ENCODE peak calls at places on chromosome 2, in ten cellular contexts. One of them, this sample, is unnamed.

GRCh38 chr2:214104219-214104618 is 306.6 kb upstream of the VWC2L start:
- DNase-seq in sigmoid colon: no peak
- DNase-seq in adrenal gland: no peak
- DNase-seq in tibial nerve: no peak
- DNase-seq in stomach: no peak
- DNase-seq in spleen: no peak
- DNase-seq in GM12892: no peak
- DNase-seq in A549: peak
- DNase-seq in transverse colon: no peak
- DNase-seq in uterus: no peak
- DNase-seq in this sample: no peak

GRCh38 chr2:69525261-69525660 is 88.0 kb upstream of the NFU1 start:
- DNase-seq in sigmoid colon: no peak
- DNase-seq in adrenal gland: no peak
- DNase-seq in tibial nerve: no peak
- DNase-seq in stomach: no peak
- DNase-seq in spleen: no peak
- DNase-seq in GM12892: no peak
- DNase-seq in A549: no peak
- DNase-seq in transverse colon: no peak
- DNase-seq in uterus: no peak
- DNase-seq in this sample: no peak

GRCh38 chr2:201768918-201769317 is 11.8 kb downstream of the ALS2 start:
- DNase-seq in sigmoid colon: no peak
- DNase-seq in adrenal gland: no peak
- DNase-seq in tibial nerve: no peak
- DNase-seq in stomach: no peak
- DNase-seq in spleen: no peak
- DNase-seq in GM12892: no peak
- DNase-seq in A549: no peak
- DNase-seq in transverse colon: no peak
- DNase-seq in uterus: no peak
- DNase-seq in this sample: no peak

GRCh38 chr2:100451734-100452133 is 18.5 kb upstream of the NMS start:
- DNase-seq in sigmoid colon: no peak
- DNase-seq in adrenal gland: no peak
- DNase-seq in tibial nerve: no peak
- DNase-seq in stomach: no peak
- DNase-seq in spleen: no peak
- DNase-seq in GM12892: no peak
- DNase-seq in A549: no peak
- DNase-seq in transverse colon: no peak
- DNase-seq in uterus: no peak
- DNase-seq in this sample: no peak

GRCh38 chr2:33704352-33704751 is 105.3 kb upstream of the FAM98A start:
- DNase-seq in sigmoid colon: no peak
- DNase-seq in adrenal gland: no peak
- DNase-seq in tibial nerve: no peak
- DNase-seq in stomach: no peak
- DNase-seq in spleen: no peak
- DNase-seq in GM12892: no peak
- DNase-seq in A549: no peak
- DNase-seq in transverse colon: no peak
- DNase-seq in uterus: no peak
- DNase-seq in this sample: no peak

GRCh38 chr2:240371461-240372000 is 63.9 kb upstream of the GPC1 start:
- DNase-seq in sigmoid colon: no peak
- DNase-seq in adrenal gland: no peak
- DNase-seq in tibial nerve: no peak
- DNase-seq in stomach: no peak
- DNase-seq in spleen: no peak
- DNase-seq in GM12892: no peak
- DNase-seq in A549: no peak
- DNase-seq in transverse colon: no peak
- DNase-seq in uterus: no peak
- DNase-seq in this sample: no peak

GRCh38 chr2:220129427-220129826 is 502.0 kb downstream of the SLC4A3 start:
- DNase-seq in sigmoid colon: no peak
- DNase-seq in adrenal gland: no peak
- DNase-seq in tibial nerve: no peak
- DNase-seq in stomach: no peak
- DNase-seq in spleen: no peak
- DNase-seq in GM12892: no peak
- DNase-seq in A549: no peak
- DNase-seq in transverse colon: no peak
- DNase-seq in uterus: no peak
- DNase-seq in this sample: no peak

GRCh38 chr2:56971383-56971974 is 787.7 kb downstream of the CCDC85A start:
- DNase-seq in sigmoid colon: no peak
- DNase-seq in adrenal gland: no peak
- DNase-seq in tibial nerve: no peak
- DNase-seq in stomach: no peak
- DNase-seq in spleen: no peak
- DNase-seq in GM12892: no peak
- DNase-seq in A549: no peak
- DNase-seq in transverse colon: no peak
- DNase-seq in uterus: no peak
- DNase-seq in this sample: no peak

GRCh38 chr2:207881902-207882301 is 112.2 kb upstream of the FZD5 start:
- DNase-seq in sigmoid colon: no peak
- DNase-seq in adrenal gland: no peak
- DNase-seq in tibial nerve: no peak
- DNase-seq in stomach: no peak
- DNase-seq in spleen: no peak
- DNase-seq in GM12892: no peak
- DNase-seq in A549: no peak
- DNase-seq in transverse colon: no peak
- DNase-seq in uterus: no peak
- DNase-seq in this sample: no peak

GRCh38 chr2:161990741-161991140 is 83.3 kb downstream of the DPP4 start:
- DNase-seq in sigmoid colon: no peak
- DNase-seq in adrenal gland: no peak
- DNase-seq in tibial nerve: no peak
- DNase-seq in stomach: no peak
- DNase-seq in spleen: no peak
- DNase-seq in GM12892: no peak
- DNase-seq in A549: no peak
- DNase-seq in transverse colon: no peak
- DNase-seq in uterus: no peak
- DNase-seq in this sample: peak

GRCh38 chr2:235706496-235706895 is 212.7 kb downstream of the AGAP1 start:
- DNase-seq in sigmoid colon: peak
- DNase-seq in adrenal gland: no peak
- DNase-seq in tibial nerve: no peak
- DNase-seq in stomach: no peak
- DNase-seq in spleen: no peak
- DNase-seq in GM12892: no peak
- DNase-seq in A549: no peak
- DNase-seq in transverse colon: no peak
- DNase-seq in uterus: no peak
- DNase-seq in this sample: no peak

GRCh38 chr2:9020267-9020666 is 16.8 kb upstream of the MBOAT2 start:
- DNase-seq in sigmoid colon: no peak
- DNase-seq in adrenal gland: no peak
- DNase-seq in tibial nerve: no peak
- DNase-seq in stomach: no peak
- DNase-seq in spleen: no peak
- DNase-seq in GM12892: no peak
- DNase-seq in A549: no peak
- DNase-seq in transverse colon: no peak
- DNase-seq in uterus: no peak
- DNase-seq in this sample: no peak

GRCh38 chr2:198117397-198118041 is 313.1 kb downstream of the PLCL1 start:
- DNase-seq in sigmoid colon: no peak
- DNase-seq in adrenal gland: no peak
- DNase-seq in tibial nerve: no peak
- DNase-seq in stomach: no peak
- DNase-seq in spleen: no peak
- DNase-seq in GM12892: no peak
- DNase-seq in A549: no peak
- DNase-seq in transverse colon: no peak
- DNase-seq in uterus: no peak
- DNase-seq in this sample: no peak

GRCh38 chr2:209476367-209477191 is 52.7 kb downstream of the MAP2 start:
- DNase-seq in sigmoid colon: peak
- DNase-seq in adrenal gland: no peak
- DNase-seq in tibial nerve: no peak
- DNase-seq in stomach: peak
- DNase-seq in spleen: no peak
- DNase-seq in GM12892: no peak
- DNase-seq in A549: no peak
- DNase-seq in transverse colon: no peak
- DNase-seq in uterus: peak
- DNase-seq in this sample: no peak

GRCh38 chr2:236158969-236159777 is 9.0 kb downstream of the GBX2 start:
- DNase-seq in sigmoid colon: peak
- DNase-seq in adrenal gland: no peak
- DNase-seq in tibial nerve: no peak
- DNase-seq in stomach: no peak
- DNase-seq in spleen: peak
- DNase-seq in GM12892: no peak
- DNase-seq in A549: no peak
- DNase-seq in transverse colon: no peak
- DNase-seq in uterus: no peak
- DNase-seq in this sample: no peak

GRCh38 chr2:193505620-193506019 is 1310.9 kb upstream of the TMEFF2 start:
- DNase-seq in sigmoid colon: no peak
- DNase-seq in adrenal gland: no peak
- DNase-seq in tibial nerve: no peak
- DNase-seq in stomach: no peak
- DNase-seq in spleen: no peak
- DNase-seq in GM12892: peak
- DNase-seq in A549: no peak
- DNase-seq in transverse colon: no peak
- DNase-seq in uterus: no peak
- DNase-seq in this sample: no peak

DNA sequence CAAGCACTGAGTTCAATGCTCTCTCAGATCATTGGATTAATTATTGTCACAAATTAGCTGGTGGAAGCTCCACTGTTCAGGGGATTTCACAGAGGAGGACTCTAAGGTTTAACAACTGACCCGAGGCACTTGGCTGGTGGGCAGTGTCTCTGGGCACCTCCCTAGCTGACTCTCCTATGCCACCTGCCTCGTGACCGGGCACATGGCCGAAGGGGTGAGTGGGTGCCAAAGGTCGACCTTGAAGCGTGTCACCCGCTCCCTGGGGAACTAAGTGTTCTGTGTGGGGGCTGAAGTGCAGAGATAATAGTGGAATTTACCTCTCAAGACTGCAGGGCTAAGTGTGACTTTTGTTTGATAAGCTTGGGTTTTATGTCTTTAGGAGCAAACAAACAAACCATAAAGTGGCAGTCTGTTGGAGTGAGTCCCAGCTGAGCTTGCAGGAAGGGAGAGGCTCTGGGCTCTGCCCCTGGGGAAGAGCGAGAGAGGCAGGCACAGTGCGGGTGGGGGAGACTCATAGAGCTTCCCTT is 64.8 kb downstream of the BCL2L11 start:
- DNase-seq in sigmoid colon: no peak
- DNase-seq in adrenal gland: peak
- DNase-seq in tibial nerve: no peak
- DNase-seq in stomach: peak
- DNase-seq in spleen: no peak
- DNase-seq in GM12892: no peak
- DNase-seq in A549: no peak
- DNase-seq in transverse colon: peak
- DNase-seq in uterus: no peak
- DNase-seq in this sample: no peak
- TF ChIP-seq POLR2A in sigmoid colon: no peak
- TF ChIP-seq POLR2A in adrenal gland: no peak
- TF ChIP-seq POLR2A in tibial nerve: no peak
- TF ChIP-seq POLR2A in stomach: no peak
- TF ChIP-seq POLR2A in spleen: no peak
- TF ChIP-seq POLR2A in GM12892: no peak
- TF ChIP-seq POLR2A in A549: no peak
- TF ChIP-seq POLR2A in transverse colon: no peak
- TF ChIP-seq POLR2A in uterus: no peak
- TF ChIP-seq POLR2A in this sample: no peak

GRCh38 chr2:113198790-113199612 is 25.2 kb downstream of the PSD4 start:
- DNase-seq in sigmoid colon: peak
- DNase-seq in adrenal gland: peak
- DNase-seq in tibial nerve: peak
- DNase-seq in stomach: peak
- DNase-seq in spleen: peak
- DNase-seq in GM12892: peak
- DNase-seq in A549: peak
- DNase-seq in transverse colon: peak
- DNase-seq in uterus: peak
- DNase-seq in this sample: peak
- TF ChIP-seq POLR2A in sigmoid colon: no peak
- TF ChIP-seq POLR2A in adrenal gland: peak
- TF ChIP-seq POLR2A in tibial nerve: no peak
- TF ChIP-seq POLR2A in stomach: no peak
- TF ChIP-seq POLR2A in spleen: no peak
- TF ChIP-seq POLR2A in GM12892: no peak
- TF ChIP-seq POLR2A in A549: peak
- TF ChIP-seq POLR2A in transverse colon: peak
- TF ChIP-seq POLR2A in uterus: peak
- TF ChIP-seq POLR2A in this sample: no peak

GRCh38 chr2:30738141-30738911 is 68.9 kb downstream of the CAPN13 start:
- DNase-seq in sigmoid colon: peak
- DNase-seq in adrenal gland: no peak
- DNase-seq in tibial nerve: no peak
- DNase-seq in stomach: no peak
- DNase-seq in spleen: peak
- DNase-seq in GM12892: no peak
- DNase-seq in A549: no peak
- DNase-seq in transverse colon: no peak
- DNase-seq in uterus: no peak
- DNase-seq in this sample: no peak
- TF ChIP-seq POLR2A in sigmoid colon: no peak
- TF ChIP-seq POLR2A in adrenal gland: no peak
- TF ChIP-seq POLR2A in tibial nerve: no peak
- TF ChIP-seq POLR2A in stomach: no peak
- TF ChIP-seq POLR2A in spleen: no peak
- TF ChIP-seq POLR2A in GM12892: no peak
- TF ChIP-seq POLR2A in A549: no peak
- TF ChIP-seq POLR2A in transverse colon: no peak
- TF ChIP-seq POLR2A in uterus: no peak
- TF ChIP-seq POLR2A in this sample: no peak

DNA sequence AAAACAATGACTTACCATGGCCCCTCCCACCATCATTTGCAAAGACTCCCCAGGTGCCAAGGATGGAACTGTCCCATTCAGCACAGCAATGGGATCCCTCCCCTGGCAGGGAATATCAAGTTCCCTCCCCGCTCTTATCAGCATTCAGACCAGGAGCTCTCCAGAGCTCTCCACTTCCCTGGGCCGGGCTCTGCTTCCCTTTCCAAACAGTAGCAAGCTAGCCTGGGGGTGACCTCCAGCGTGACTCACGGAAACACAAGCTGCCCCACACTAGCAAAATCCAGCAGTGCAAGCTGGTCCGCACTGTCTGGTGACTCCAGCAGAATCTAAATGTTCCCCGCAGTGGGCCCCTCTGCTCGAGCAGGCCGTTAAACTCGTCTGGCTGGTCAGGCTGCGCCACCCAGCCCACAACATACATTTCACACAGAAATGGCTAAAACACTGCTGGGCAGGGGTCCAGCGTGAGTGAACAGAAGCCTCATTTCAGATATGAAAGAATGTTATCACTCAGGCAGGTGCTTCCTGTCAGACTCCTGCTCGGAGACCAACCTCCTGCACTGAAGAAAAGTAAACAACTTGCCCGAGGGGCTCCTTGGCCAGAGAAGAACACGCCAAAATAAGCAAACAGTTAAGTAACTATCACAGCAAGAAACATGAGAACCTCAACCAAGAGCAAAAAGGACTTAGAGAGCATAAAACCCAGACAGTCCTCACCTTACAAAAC is 33.9 kb downstream of the STAT1 start:
- DNase-seq in sigmoid colon: peak
- DNase-seq in adrenal gland: peak
- DNase-seq in tibial nerve: peak
- DNase-seq in stomach: peak
- DNase-seq in spleen: peak
- DNase-seq in GM12892: no peak
- DNase-seq in A549: no peak
- DNase-seq in transverse colon: peak
- DNase-seq in uterus: peak
- DNase-seq in this sample: no peak
- TF ChIP-seq POLR2A in sigmoid colon: no peak
- TF ChIP-seq POLR2A in adrenal gland: no peak
- TF ChIP-seq POLR2A in tibial nerve: no peak
- TF ChIP-seq POLR2A in stomach: no peak
- TF ChIP-seq POLR2A in spleen: no peak
- TF ChIP-seq POLR2A in GM12892: peak
- TF ChIP-seq POLR2A in A549: no peak
- TF ChIP-seq POLR2A in transverse colon: no peak
- TF ChIP-seq POLR2A in uterus: no peak
- TF ChIP-seq POLR2A in this sample: no peak

This sample was measured in H54.